ENCODE peak calls at places on chromosomes 5 and 9, in four cellular contexts. O is GM12865, K is MCF 10A, N is GM13976. G is an unnamed sample.
A peak's percentile ranks its signal among the peaks of the same experiment; 100 is the strongest.

GRCh38 chr9:29213374-29214161 is 1640.3 kb upstream of the C9orf72 start:
- DNase-seq in N (peak; percentile 23), K (peak; percentile 46), O (no peak), G (peak; percentile 18)

GRCh38 chr9:112554516-112554915 is 67.9 kb downstream of the KIAA1958 start:
- DNase-seq in N (no peak), O (no peak), K (no peak), G (no peak)

GRCh38 chr5:152907488-152908245 is 502.6 kb upstream of the NMUR2 start:
- DNase-seq in O (no peak), K (no peak), N (no peak), G (no peak)

GRCh38 chr9:86281577-86282076 is 711 bp downstream of the ISCA1 start:
- DNase-seq in O (no peak), N (no peak), K (peak; percentile 33), G (no peak)

GRCh38 chr5:112005533-112005926 is 248.5 kb upstream of the NREP start:
- DNase-seq in K (no peak), N (no peak), O (no peak), G (no peak)

GRCh38 chr5:181181650-181182565 is 23.1 kb downstream of the TRIM7 start:
- DNase-seq in N (peak; percentile 77), K (peak; percentile 89), O (peak; percentile 89), G (peak; percentile 71)

GRCh38 chr5:33662721-33663435 is 222.1 kb downstream of the TARS1 start:
- DNase-seq in N (no peak), K (no peak), O (no peak), G (no peak)

GRCh38 chr9:135898634-135899407 is 8.5 kb downstream of the CAMSAP1 start:
- DNase-seq in N (no peak), K (no peak), O (no peak), G (no peak)

GRCh38 chr9:87239312-87239711 is 258.4 kb upstream of the DAPK1 start:
- DNase-seq in K (no peak), N (no peak), O (no peak), G (no peak)

GRCh38 chr5:159156839-159157238 is 52.5 kb downstream of the RNF145 start:
- DNase-seq in N (peak; percentile 57), K (peak; percentile 87), O (peak; percentile 79), G (peak; percentile 60)

GRCh38 chr5:109936091-109936490 is 246.4 kb downstream of the MAN2A1 start:
- DNase-seq in N (no peak), O (no peak), K (peak; percentile 43), G (no peak)

GRCh38 chr9:100515578-100516494 is 42.9 kb downstream of the TMEFF1 start:
- DNase-seq in O (no peak), K (peak; percentile 38), N (no peak), G (no peak)

GRCh38 chr9:89454498-89455355 is 43.2 kb downstream of the SEMA4D start:
- DNase-seq in K (no peak), N (no peak), O (no peak), G (no peak)

GRCh38 chr9:33184947-33185346 is 17.8 kb upstream of the B4GALT1 start:
- DNase-seq in O (no peak), K (no peak), N (no peak), G (no peak)

GRCh38 chr5:134138416-134139376 is 24.2 kb downstream of the TCF7 start:
- DNase-seq in O (peak; percentile 92), N (peak; percentile 82), K (peak; percentile 84), G (peak; percentile 81)

GRCh38 chr5:143679777-143680176 is 132.2 kb upstream of the HMHB1 start:
- DNase-seq in K (peak; percentile 55), N (no peak), O (no peak), G (no peak)

GRCh38 chr5:90055831-90056328 is 353.7 kb downstream of the CETN3 start:
- DNase-seq in O (no peak), N (no peak), K (peak; percentile 2), G (no peak)

GRCh38 chr5:142839711-142840441 is 69.7 kb downstream of the ARHGAP26 start:
- DNase-seq in O (no peak), K (peak; percentile 50), N (no peak), G (no peak)

GRCh38 chr9:37302277-37302676 is 120.2 kb upstream of the GRHPR start:
- DNase-seq in O (peak; percentile 94), N (peak; percentile 62), K (no peak), G (peak; percentile 71)

GRCh38 chr9:38068616-38068865 is 486 bp downstream of the SHB start:
- DNase-seq in N (peak; percentile 70), K (peak; percentile 55), O (peak; percentile 67), G (peak; percentile 61)

GRCh38 chr5:149386166-149386565 is 7.1 kb upstream of the IL17B start:
- DNase-seq in O (no peak), K (no peak), N (no peak), G (no peak)

GRCh38 chr9:120926397-120926928 is at the start of gene TRAF1:
- DNase-seq in K (no peak), N (no peak), O (peak; percentile 72), G (no peak)

GRCh38 chr5:151721812-151722391 is 35.2 kb upstream of the SPARC start:
- DNase-seq in K (no peak), O (peak; percentile 58), N (no peak), G (no peak)

GRCh38 chr9:30944741-30945280 is 1439.6 kb upstream of the ACO1 start:
- DNase-seq in N (no peak), K (no peak), O (no peak), G (no peak)

GRCh38 chr5:93789173-93790070 is 48.0 kb upstream of the POU5F2 start:
- DNase-seq in N (no peak), O (no peak), K (peak; percentile 43), G (no peak)

GRCh38 chr5:53063176-53063575 is 46.4 kb downstream of the MOCS2 start:
- DNase-seq in N (no peak), K (no peak), O (no peak), G (no peak)

GRCh38 chr9:121304707-121305106 is 36.7 kb downstream of the GSN start:
- DNase-seq in O (no peak), N (no peak), K (no peak), G (no peak)

GRCh38 chr5:119393746-119394145 is 37.9 kb downstream of the TNFAIP8 start:
- DNase-seq in O (no peak), N (no peak), K (peak; percentile 47), G (no peak)

GRCh38 chr5:162193012-162193411 is 125.4 kb downstream of the GABRG2 start:
- DNase-seq in K (no peak), N (no peak), O (no peak), G (no peak)

GRCh38 chr5:162196351-162196750 is 128.8 kb downstream of the GABRG2 start:
- DNase-seq in N (no peak), K (no peak), O (no peak), G (no peak)
- TF ChIP-seq CTCF in N (no peak), K (no peak), O (no peak), G (no peak)

GRCh38 chr5:103476776-103477175 is 85.8 kb downstream of the NUDT12 start:
- DNase-seq in O (no peak), N (no peak), K (no peak), G (no peak)

GRCh38 chr5:103473725-103474124 is 88.9 kb downstream of the NUDT12 start:
- DNase-seq in K (peak; percentile 60), O (no peak), N (no peak), G (no peak)

GRCh38 chr5:103475629-103476240 is 86.9 kb downstream of the NUDT12 start:
- DNase-seq in K (peak; percentile 59), O (peak; percentile 47), N (peak; percentile 7), G (peak; percentile 13)

GRCh38 chr5:103472820-103473219 is 89.8 kb downstream of the NUDT12 start:
- DNase-seq in K (peak; percentile 57), O (no peak), N (no peak), G (no peak)

DNA sequence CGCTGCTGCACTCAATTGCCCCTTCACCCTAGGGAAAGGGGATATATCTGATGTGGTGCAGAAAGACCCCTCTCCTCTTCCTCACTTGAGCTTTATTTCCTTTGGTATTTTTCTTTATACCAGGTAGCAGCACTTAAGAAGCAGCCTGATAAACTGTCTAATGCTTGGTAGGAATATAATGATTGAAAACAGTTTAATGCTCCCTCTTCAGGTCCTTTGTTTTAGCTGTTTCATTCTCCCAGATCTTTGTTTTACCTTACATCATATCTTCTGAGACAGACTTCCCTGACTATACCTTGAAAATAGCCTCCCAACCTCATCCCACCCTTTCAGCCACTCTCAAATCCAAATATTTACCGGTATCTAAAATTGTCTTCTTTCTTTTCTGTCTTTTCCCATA is 87.9 kb downstream of the NUDT12 start:
- DNase-seq in K (no peak), O (no peak), N (no peak), G (no peak)
- TF ChIP-seq CTCF in K (no peak), O (no peak), N (no peak), G (no peak)

DNA sequence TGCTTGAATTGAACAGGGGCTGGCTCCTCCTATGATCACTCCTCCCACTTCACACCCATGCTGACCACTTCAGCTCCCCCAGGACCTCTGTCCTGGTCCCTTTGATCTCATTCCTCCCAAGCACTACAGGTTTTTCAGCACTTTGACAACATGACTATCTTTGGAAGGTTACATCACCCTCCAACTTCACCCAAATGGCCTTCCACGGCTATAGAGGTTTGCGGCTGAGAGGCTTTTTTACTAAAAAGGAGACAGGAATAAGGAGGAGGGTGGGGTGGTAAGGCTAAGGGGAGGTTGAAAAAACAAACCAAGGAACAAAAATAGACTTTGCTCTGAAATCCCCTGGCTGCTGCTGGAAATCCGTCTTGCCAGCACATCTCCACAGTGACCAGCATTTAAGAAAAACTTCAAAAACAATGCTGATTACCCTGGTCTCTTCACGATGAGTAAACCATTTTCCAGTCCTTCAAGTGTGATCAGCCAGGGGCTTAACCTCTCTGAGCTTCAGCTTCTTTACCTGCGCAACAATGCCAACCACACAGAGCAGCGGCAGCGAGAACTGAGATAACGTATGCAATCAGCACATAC is 102.7 kb downstream of the DPYSL3 start:
- DNase-seq in O (peak; percentile 17), K (no peak), N (no peak), G (no peak)
- TF ChIP-seq CTCF in O (no peak), K (no peak), N (no peak), G (no peak)

GRCh38 chr9:14320272-14321245 is 6.6 kb upstream of the NFIB start:
- DNase-seq in O (peak; percentile 18), K (peak; percentile 84), N (no peak), G (no peak)

GRCh38 chr9:14323083-14323968 is 9.4 kb upstream of the NFIB start:
- DNase-seq in N (no peak), K (peak; percentile 66), O (no peak), G (no peak)

GRCh38 chr9:14321517-14322125 is 7.7 kb upstream of the NFIB start:
- DNase-seq in K (no peak), N (no peak), O (no peak), G (no peak)

GRCh38 chr9:14323969-14324366 is 10.0 kb upstream of the NFIB start:
- DNase-seq in O (no peak), N (no peak), K (no peak), G (no peak)

DNA sequence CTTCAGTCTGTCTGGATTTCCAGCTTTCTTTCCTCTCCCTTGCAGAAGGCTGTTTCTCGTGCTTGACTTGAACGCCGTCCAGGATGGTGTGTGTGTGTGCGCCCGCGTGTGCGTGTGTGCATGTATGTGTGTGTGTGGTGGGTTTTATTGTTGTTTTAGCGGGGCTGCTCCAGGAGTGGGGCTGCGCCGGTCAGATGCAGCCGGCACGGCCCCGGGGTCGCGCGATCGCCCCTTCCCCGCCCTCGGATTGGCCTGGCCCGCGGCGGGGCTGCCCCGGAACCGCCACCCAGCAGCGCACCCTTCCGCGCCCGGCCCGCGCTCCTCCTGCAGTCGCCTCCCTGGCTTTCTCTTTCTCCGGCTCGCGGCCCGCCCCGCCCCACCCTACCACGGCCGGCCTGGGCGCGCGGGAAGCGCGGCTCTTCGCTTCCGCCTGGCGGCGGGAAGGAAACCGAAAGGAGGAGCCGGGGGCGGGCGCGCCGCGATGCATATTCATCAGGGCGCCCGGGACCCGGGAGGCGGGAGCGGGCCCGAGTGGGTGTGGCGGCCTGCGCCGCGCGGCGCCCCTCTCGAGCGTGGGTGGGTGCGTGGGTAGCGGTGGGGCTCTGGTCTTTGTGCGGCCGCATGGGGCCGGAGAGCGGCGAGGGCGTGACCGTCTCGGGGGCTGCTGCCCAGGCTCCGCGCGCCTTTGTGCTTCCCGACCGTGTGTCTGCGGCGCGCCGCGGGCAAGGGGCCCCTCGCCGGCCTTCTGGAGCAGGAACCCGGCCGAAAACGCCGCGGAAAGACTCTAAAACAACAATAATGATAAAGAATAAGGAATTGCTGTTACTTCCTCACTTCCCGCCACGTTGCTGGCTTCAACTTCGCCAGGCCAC is 8.5 kb upstream of the NFIB start:
- DNase-seq in K (peak; percentile 94), O (peak; percentile 90), N (peak; percentile 90), G (peak; percentile 89)
- TF ChIP-seq CTCF in K (peak; percentile 38), O (peak; percentile 0), N (no peak), G (no peak)

G was measured in GM10248.